ENCODE peak calls at places on chromosomes 5 and 9, in five cellular contexts. O, U, B, F and M are unnamed samples.

GRCh38 chr5:74945561-74946165 is 79.5 kb upstream of the FAM169A start:
- DNase-seq in O (peak; percentile 25), U (no peak), B (no peak), F (no peak), M (no peak)

GRCh38 chr5:159286420-159287035 is 23.4 kb downstream of the UBLCP1 start:
- DNase-seq in O (peak; percentile 33), U (peak; percentile 57), B (no peak), F (no peak), M (no peak)

GRCh38 chr5:132296412-132297001 is 2.3 kb downstream of the SLC22A4 start:
- DNase-seq in O (peak; percentile 16), U (peak; percentile 75), B (no peak), F (no peak), M (no peak)

GRCh38 chr5:156420665-156421064 is 93.7 kb downstream of the SGCD start:
- DNase-seq in O (no peak), U (no peak), B (no peak), F (no peak), M (no peak)

GRCh38 chr5:114176356-114176755 is 185.5 kb upstream of the KCNN2 start:
- DNase-seq in O (peak; percentile 80), U (peak; percentile 46), B (no peak), F (no peak), M (no peak)

GRCh38 chr5:74556631-74557595 is 83.6 kb downstream of the ENC1 start:
- DNase-seq in O (peak; percentile 60), U (peak; percentile 57), B (peak; percentile 36), F (no peak), M (no peak)

GRCh38 chr5:124544366-124545055 is 201.9 kb downstream of the ZNF608 start:
- DNase-seq in O (no peak), U (no peak), B (no peak), F (no peak), M (no peak)

GRCh38 chr5:73763300-73764032 is 137.5 kb downstream of the ARHGEF28 start:
- DNase-seq in O (peak; percentile 49), U (no peak), B (no peak), F (no peak), M (no peak)

GRCh38 chr5:126003309-126003708 is 419.9 kb upstream of the GRAMD2B start:
- DNase-seq in O (peak; percentile 56), U (peak; percentile 94), B (no peak), F (no peak), M (no peak)

GRCh38 chr9:127451681-127452480 is 571 bp downstream of the LRSAM1 start:
- DNase-seq in O (peak; percentile 71), U (peak; percentile 48), B (peak; percentile 32), F (peak; percentile 37), M (no peak)

GRCh38 chr5:72480836-72481235 is 26.4 kb downstream of the ZNF366 start:
- DNase-seq in O (no peak), U (no peak), B (no peak), F (no peak), M (no peak)

GRCh38 chr5:127705120-127705892 is 2.1 kb downstream of the CCDC192 start:
- DNase-seq in O (peak; percentile 75), U (peak; percentile 92), B (no peak), F (no peak), M (no peak)

GRCh38 chr5:5128766-5129165 is 11.4 kb upstream of the ADAMTS16 start:
- DNase-seq in O (no peak), U (no peak), B (no peak), F (no peak), M (no peak)

GRCh38 chr5:35518104-35518503 is 99.6 kb upstream of the SPEF2 start:
- DNase-seq in O (no peak), U (no peak), B (no peak), F (no peak), M (no peak)

GRCh38 chr9:34961574-34962480 is 3.7 kb downstream of the PHF24 start:
- DNase-seq in O (peak; percentile 57), U (peak; percentile 84), B (no peak), F (no peak), M (no peak)

GRCh38 chr5:34690301-34690700 is 34.2 kb downstream of the RAI14 start:
- DNase-seq in O (no peak), U (no peak), B (no peak), F (no peak), M (no peak)